ENCODE peak calls at places on chromosomes 1 and 21, in seven cellular contexts. N, K, Z, E, D, B and P are unnamed samples.

GRCh38 chr1:53585565-53585964 is 126.4 kb downstream of the DMRTB1 start:
- DNase-seq in N (no peak), K (no peak), Z (no peak), E (no peak), D (no peak), B (no peak), P (no peak)

GRCh38 chr1:205268846-205269680 is 41.3 kb downstream of the TMCC2 start:
- DNase-seq in N (no peak), K (no peak), Z (no peak), E (no peak), D (no peak), B (no peak), P (peak)

GRCh38 chr1:214532070-214532469 is 19.3 kb downstream of the PTPN14 start:
- DNase-seq in N (peak), K (no peak), Z (no peak), E (no peak), D (no peak), B (no peak), P (peak)

GRCh38 chr21:45468971-45469272 is 64.0 kb downstream of the COL18A1 start:
- DNase-seq in N (no peak), K (no peak), Z (no peak), E (no peak), D (no peak), B (no peak), P (no peak)

GRCh38 chr1:244080343-244080929 is 29.4 kb downstream of the ZBTB18 start:
- DNase-seq in N (no peak), K (no peak), Z (no peak), E (no peak), D (no peak), B (no peak), P (no peak)

GRCh38 chr21:8988696-8989095 is 1532.7 kb upstream of the TPTE start:
- DNase-seq in N (no peak), K (no peak), Z (no peak), E (no peak), D (no peak), B (no peak), P (no peak)

GRCh38 chr1:229964281-229964680 is 102.8 kb upstream of the GALNT2 start:
- DNase-seq in N (no peak), K (no peak), Z (no peak), E (no peak), D (no peak), B (no peak), P (no peak)

GRCh38 chr1:36420409-36420808 is 22.7 kb upstream of the LSM10 start:
- DNase-seq in N (no peak), K (no peak), Z (no peak), E (no peak), D (peak), B (no peak), P (no peak)

GRCh38 chr1:99557556-99558256 is 88.2 kb upstream of the PALMD start:
- DNase-seq in N (no peak), K (no peak), Z (no peak), E (no peak), D (no peak), B (no peak), P (no peak)

GRCh38 chr1:41915786-41916571 is 2.7 kb downstream of the HIVEP3 start:
- DNase-seq in N (no peak), K (no peak), Z (no peak), E (no peak), D (no peak), B (no peak), P (no peak)

GRCh38 chr1:226100436-226101347 is 38.2 kb downstream of the H3-3A start:
- DNase-seq in N (peak), K (no peak), Z (peak), E (no peak), D (no peak), B (no peak), P (peak)

GRCh38 chr1:184025242-184025675 is 12.3 kb downstream of the COLGALT2 start:
- DNase-seq in N (peak), K (no peak), Z (peak), E (no peak), D (no peak), B (no peak), P (no peak)

GRCh38 chr1:59361766-59362165 is 64.9 kb downstream of the FGGY start:
- DNase-seq in N (no peak), K (no peak), Z (no peak), E (no peak), D (no peak), B (no peak), P (peak)

GRCh38 chr1:53279556-53280160 is 41.3 kb upstream of the MAGOH start:
- DNase-seq in N (no peak), K (no peak), Z (no peak), E (no peak), D (no peak), B (no peak), P (no peak)

GRCh38 chr1:43056981-43057391 is 98.3 kb upstream of the SLC2A1 start:
- DNase-seq in N (no peak), K (no peak), Z (no peak), E (no peak), D (peak), B (no peak), P (no peak)

GRCh38 chr1:208058212-208059155 is 147.6 kb upstream of the CD34 start:
- DNase-seq in N (no peak), K (no peak), Z (no peak), E (no peak), D (no peak), B (no peak), P (no peak)

GRCh38 chr1:23422313-23422877 is 2.2 kb downstream of the TCEA3 start:
- DNase-seq in N (peak), K (no peak), Z (peak), E (no peak), D (peak), B (no peak), P (peak)

GRCh38 chr1:159141584-159142518 is 29.6 kb upstream of the CADM3 start:
- DNase-seq in N (peak), K (peak), Z (no peak), E (peak), D (no peak), B (no peak), P (no peak)

GRCh38 chr1:83810160-83810559 is 188.8 kb downstream of the TTLL7 start:
- DNase-seq in N (no peak), K (no peak), Z (no peak), E (no peak), D (no peak), B (no peak), P (no peak)